ENCODE peak calls at places on chromosomes 12 and 14, in five cellular contexts. M, K, I, S and C are unnamed samples.
A peak's percentile ranks its signal among the peaks of the same experiment; 100 is the strongest.

GRCh38 chr12:124809878-124810277 is 53.8 kb downstream of the SCARB1 start:
- DNase-seq in K (no peak), M (no peak), I (no peak), S (no peak), C (no peak)

GRCh38 chr12:94649349-94650142 is 811 bp downstream of the TMCC3 start:
- DNase-seq in M (peak; percentile 52), S (peak; percentile 62), I (peak; percentile 60), K (no peak), C (peak; percentile 72)

GRCh38 chr14:58736606-58737005 is 98.8 kb downstream of the DACT1 start:
- DNase-seq in K (no peak), M (no peak), S (no peak), I (no peak), C (no peak)

GRCh38 chr12:78885466-78885865 is 20.9 kb downstream of the SYT1 start:
- DNase-seq in S (no peak), I (no peak), M (no peak), K (no peak), C (no peak)

GRCh38 chr12:9113987-9114309 is 1.8 kb downstream of the A2M start:
- DNase-seq in M (no peak), I (no peak), K (no peak), S (no peak), C (no peak)

GRCh38 chr12:57837779-57838562 is 8.6 kb downstream of the CTDSP2 start:
- DNase-seq in I (no peak), K (no peak), S (no peak), M (no peak), C (no peak)

GRCh38 chr14:44379292-44379977 is 127.6 kb downstream of the FSCB start:
- DNase-seq in I (no peak), M (no peak), S (no peak), K (no peak), C (no peak)

GRCh38 chr14:24351517-24351916 is 11.7 kb upstream of the RIPK3 start:
- DNase-seq in I (no peak), M (no peak), K (no peak), S (no peak), C (no peak)

GRCh38 chr12:52789637-52790426 is 6.1 kb downstream of the KRT3 start:
- DNase-seq in S (peak; percentile 50), I (no peak), K (no peak), M (peak; percentile 35), C (no peak)

GRCh38 chr12:112473056-112473455 is 54.3 kb downstream of the PTPN11 start:
- DNase-seq in K (no peak), I (no peak), S (no peak), M (peak; percentile 7), C (no peak)

GRCh38 chr14:21098134-21098891 is at the start of gene ZNF219:
- DNase-seq in S (peak; percentile 79), I (no peak), M (peak; percentile 37), K (no peak), C (peak; percentile 63)

GRCh38 chr14:33563492-33563891 is 387.4 kb downstream of the EGLN3 start:
- DNase-seq in S (no peak), K (no peak), M (no peak), I (no peak), C (no peak)

GRCh38 chr12:125687403-125687802 is 622.2 kb downstream of the AACS start:
- DNase-seq in K (no peak), S (no peak), M (no peak), I (no peak), C (no peak)

GRCh38 chr12:100077367-100077766 is 65.3 kb downstream of the BLTP3B start:
- DNase-seq in M (no peak), K (no peak), I (no peak), S (no peak), C (no peak)

GRCh38 chr12:1553987-1554982 is 40.1 kb downstream of the FBXL14 start:
- DNase-seq in S (no peak), K (no peak), I (no peak), M (no peak), C (no peak)

GRCh38 chr14:31479026-31479425 is 8.8 kb downstream of the GPR33 start:
- DNase-seq in K (no peak), M (no peak), S (no peak), I (no peak), C (no peak)

GRCh38 chr12:95200128-95200973 is 16.9 kb downstream of the FGD6 start:
- DNase-seq in M (no peak), I (no peak), K (no peak), S (no peak), C (no peak)

GRCh38 chr12:32895688-32896437 is 714 bp downstream of the PKP2 start:
- DNase-seq in M (peak; percentile 65), S (peak; percentile 73), K (no peak), I (no peak), C (peak; percentile 48)
- TF ChIP-seq CTCF in M (no peak), S (peak; percentile 6), K (no peak), I (no peak), C (no peak)

GRCh38 chr14:57480044-57480443 is 13.6 kb downstream of the CCDC198 start:
- DNase-seq in M (no peak), K (no peak), S (no peak), I (no peak), C (no peak)
- TF ChIP-seq CTCF in M (no peak), K (no peak), S (no peak), I (no peak), C (no peak)

GRCh38 chr14:79091381-79091963 is 921.3 kb downstream of the NRXN3 start:
- DNase-seq in I (no peak), K (no peak), S (no peak), M (no peak), C (no peak)
- TF ChIP-seq CTCF in I (no peak), K (no peak), S (no peak), M (no peak), C (no peak)

GRCh38 chr12:55704824-55705780 is 2.6 kb downstream of the ITGA7 start:
- DNase-seq in K (no peak), M (no peak), S (no peak), I (no peak), C (no peak)

GRCh38 chr12:55706840-55707671 is 648 bp downstream of the ITGA7 start:
- DNase-seq in M (peak; percentile 36), I (no peak), K (no peak), S (no peak), C (no peak)

GRCh38 chr12:55707841-55708694 is at the start of gene ITGA7:
- DNase-seq in K (no peak), I (no peak), S (peak; percentile 71), M (peak; percentile 79), C (peak; percentile 87)

GRCh38 chr12:55703976-55704761 is 3.5 kb downstream of the ITGA7 start:
- DNase-seq in I (no peak), K (no peak), M (no peak), S (no peak), C (no peak)

GRCh38 chr12:55705802-55706402 is 1.8 kb downstream of the ITGA7 start:
- DNase-seq in M (peak; percentile 40), I (no peak), K (no peak), S (peak; percentile 24), C (no peak)
- TF ChIP-seq CTCF in M (peak; percentile 44), I (no peak), K (peak; percentile 36), S (peak; percentile 10), C (no peak)

GRCh38 chr14:78075610-78076277 is 94.4 kb upstream of the NRXN3 start:
- DNase-seq in K (no peak), S (no peak), M (no peak), I (no peak), C (no peak)

GRCh38 chr14:78083837-78084236 is 86.3 kb upstream of the NRXN3 start:
- DNase-seq in M (no peak), S (no peak), I (no peak), K (no peak), C (no peak)

GRCh38 chr14:78086342-78086741 is 83.8 kb upstream of the NRXN3 start:
- DNase-seq in K (no peak), M (no peak), I (no peak), S (no peak), C (no peak)

GRCh38 chr14:78081245-78081644 is 88.9 kb upstream of the NRXN3 start:
- DNase-seq in I (no peak), M (no peak), K (no peak), S (no peak), C (no peak)
- TF ChIP-seq CTCF in I (no peak), M (no peak), K (no peak), S (no peak), C (no peak)

GRCh38 chr12:98757455-98757854 is 112.4 kb downstream of the APAF1 start:
- DNase-seq in I (no peak), S (no peak), M (no peak), K (no peak), C (no peak)

GRCh38 chr12:98752726-98753125 is 107.6 kb downstream of the APAF1 start:
- DNase-seq in I (no peak), S (no peak), M (no peak), K (peak; percentile 24), C (no peak)

GRCh38 chr12:98750511-98750910 is 105.4 kb downstream of the APAF1 start:
- DNase-seq in S (no peak), M (no peak), K (no peak), I (no peak), C (no peak)

GRCh38 chr12:98751580-98752115 is 106.6 kb downstream of the APAF1 start:
- DNase-seq in I (no peak), S (no peak), K (no peak), M (no peak), C (no peak)

GRCh38 chr12:98754095-98754494 is 109.0 kb downstream of the APAF1 start:
- DNase-seq in S (no peak), K (peak; percentile 21), M (peak; percentile 44), I (no peak), C (no peak)
- TF ChIP-seq CTCF in S (no peak), K (no peak), M (no peak), I (no peak), C (no peak)

DNA sequence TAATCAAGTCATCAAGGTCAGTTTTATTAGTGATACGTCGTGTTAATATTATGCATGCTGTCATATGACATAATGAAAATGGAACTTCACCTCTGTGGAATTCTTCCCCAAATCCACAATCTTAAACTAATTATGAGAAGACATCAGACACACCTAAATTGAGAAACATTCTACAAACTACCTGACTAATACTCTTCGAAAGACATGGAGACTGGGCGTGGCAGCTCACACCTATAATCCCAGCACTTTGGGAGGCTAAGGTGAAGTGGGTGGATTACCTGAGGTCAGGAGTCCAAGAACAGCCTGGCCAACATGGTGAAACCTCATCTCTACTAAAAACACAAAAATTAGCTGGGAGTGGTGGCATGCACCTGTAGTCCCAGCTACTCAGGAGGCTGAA is 33.3 kb upstream of the KRAS start:
- DNase-seq in M (no peak), I (no peak), K (no peak), S (peak; percentile 23), C (no peak)
- TF ChIP-seq CTCF in M (no peak), I (no peak), K (no peak), S (no peak), C (no peak)